ENCODE peak calls at places on chromosomes 16 and 17, in nine cellular contexts. D is mesendoderm; E is KG1; U is T-cell; K is activated naive CD8-positive, alpha-beta T cell treated with anti-CD3 and anti-CD28 coated beads for 36 hours; H is NAMALWA; Q is Caco-2; W is HEK293T; S is iris pigment epithelial cell. Y is an unnamed sample.

GRCh38 chr17:2054262-2054739 is 602 bp upstream of the HIC1 start:
- DNase-seq in D (peak; percentile 42), E (no peak), U (no peak), K (peak; percentile 72), H (no peak), Q (peak; percentile 73), W (peak; percentile 55), S (peak; percentile 84), Y (peak; percentile 16)

GRCh38 chr16:75263291-75263962 is 12.0 kb upstream of the BCAR1 start:
- DNase-seq in D (no peak), E (no peak), U (no peak), K (no peak), H (no peak), Q (no peak), W (no peak), S (no peak), Y (no peak)

GRCh38 chr17:2062571-2063183 is 7.8 kb downstream of the HIC1 start:
- DNase-seq in D (peak; percentile 81), E (no peak), U (no peak), K (no peak), H (no peak), Q (no peak), W (no peak), S (peak; percentile 59), Y (no peak)

GRCh38 chr17:8883353-8883752 is 15.9 kb upstream of the PIK3R6 start:
- DNase-seq in D (no peak), E (no peak), U (no peak), K (no peak), H (no peak), Q (no peak), W (no peak), S (no peak), Y (no peak)

GRCh38 chr16:5502467-5502869 is 404.9 kb upstream of the EEF2KMT start:
- DNase-seq in D (peak; percentile 87), E (no peak), U (no peak), K (no peak), H (peak; percentile 40), Q (peak; percentile 48), W (peak; percentile 33), S (no peak), Y (no peak)

GRCh38 chr17:34637041-34637547 is 57.7 kb downstream of the TMEM132E start:
- DNase-seq in D (no peak), E (no peak), U (no peak), K (no peak), H (no peak), Q (no peak), W (no peak), S (no peak), Y (no peak)

GRCh38 chr16:11857161-11857560 is 5.8 kb upstream of the RSL1D1 start:
- DNase-seq in D (no peak), E (no peak), U (no peak), K (no peak), H (no peak), Q (no peak), W (no peak), S (peak; percentile 65), Y (no peak)

GRCh38 chr16:75062135-75062943 is 54.2 kb downstream of the LDHD start:
- DNase-seq in D (no peak), E (no peak), U (no peak), K (no peak), H (no peak), Q (no peak), W (no peak), S (no peak), Y (no peak)

GRCh38 chr17:74814453-74814852 is 38.3 kb upstream of the NAT9 start:
- DNase-seq in D (no peak), E (no peak), U (no peak), K (no peak), H (no peak), Q (no peak), W (no peak), S (no peak), Y (no peak)

GRCh38 chr17:68351395-68351794 is 60.1 kb downstream of the ARSG start:
- DNase-seq in D (no peak), E (no peak), U (no peak), K (no peak), H (no peak), Q (no peak), W (no peak), S (peak; percentile 24), Y (no peak)

GRCh38 chr17:34252890-34253525 is 2.1 kb upstream of the CCL2 start:
- DNase-seq in D (no peak), E (no peak), U (no peak), K (no peak), H (no peak), Q (no peak), W (no peak), S (no peak), Y (no peak)

GRCh38 chr16:11233727-11234376 is 22.2 kb downstream of the SOCS1 start:
- DNase-seq in D (peak; percentile 29), E (peak; percentile 35), U (peak; percentile 49), K (peak; percentile 81), H (no peak), Q (no peak), W (no peak), S (no peak), Y (no peak)

GRCh38 chr17:77470800-77471733 is 330.3 kb downstream of the SEC14L1 start:
- DNase-seq in D (peak; percentile 97), E (no peak), U (no peak), K (no peak), H (peak; percentile 31), Q (peak; percentile 81), W (peak; percentile 53), S (no peak), Y (no peak)

GRCh38 chr17:38578229-38578628 is 27.5 kb downstream of the SRCIN1 start:
- DNase-seq in D (peak; percentile 91), E (no peak), U (no peak), K (no peak), H (no peak), Q (peak; percentile 63), W (no peak), S (no peak), Y (no peak)

GRCh38 chr16:10536814-10537389 is 43.5 kb downstream of the EMP2 start:
- DNase-seq in D (no peak), E (no peak), U (no peak), K (no peak), H (no peak), Q (no peak), W (no peak), S (no peak), Y (no peak)

GRCh38 chr17:59760164-59760563 is 52.7 kb downstream of the VMP1 start:
- DNase-seq in D (no peak), E (no peak), U (no peak), K (no peak), H (no peak), Q (no peak), W (no peak), S (no peak), Y (no peak)

GRCh38 chr17:32553168-32553567 is 66.4 kb downstream of the CDK5R1 start:
- DNase-seq in D (no peak), E (no peak), U (no peak), K (no peak), H (no peak), Q (no peak), W (no peak), S (no peak), Y (peak; percentile 28)

GRCh38 chr17:4806420-4806769 is 557 bp upstream of the PLD2 start:
- DNase-seq in D (no peak), E (no peak), U (no peak), K (no peak), H (peak; percentile 6), Q (no peak), W (no peak), S (peak; percentile 5), Y (peak; percentile 43)

GRCh38 chr16:48030926-48031325 is 124.9 kb downstream of the ABCC12 start:
- DNase-seq in D (no peak), E (no peak), U (no peak), K (no peak), H (no peak), Q (no peak), W (no peak), S (no peak), Y (no peak)

GRCh38 chr17:9174779-9175574 is 153.7 kb downstream of the NTN1 start:
- DNase-seq in D (no peak), E (no peak), U (no peak), K (no peak), H (no peak), Q (no peak), W (no peak), S (no peak), Y (no peak)

GRCh38 chr17:79923974-79924638 is 84.9 kb upstream of the CBX4 start:
- DNase-seq in D (peak; percentile 79), E (peak; percentile 7), U (no peak), K (peak; percentile 58), H (peak; percentile 68), Q (peak; percentile 75), W (peak; percentile 87), S (peak; percentile 23), Y (no peak)

GRCh38 chr17:80453126-80453979 is 23.1 kb downstream of the NPTX1 start:
- DNase-seq in D (no peak), E (no peak), U (no peak), K (no peak), H (no peak), Q (no peak), W (no peak), S (no peak), Y (no peak)

GRCh38 chr16:3274490-3274889 is 8.8 kb upstream of the ZNF263 start:
- DNase-seq in D (no peak), E (no peak), U (no peak), K (no peak), H (peak; percentile 39), Q (peak; percentile 59), W (no peak), S (peak; percentile 45), Y (no peak)

GRCh38 chr16:24544640-24545039 is 5.3 kb downstream of the RBBP6 start:
- DNase-seq in D (no peak), E (no peak), U (no peak), K (no peak), H (no peak), Q (no peak), W (no peak), S (no peak), Y (no peak)

GRCh38 chr17:33297643-33298042 is 4.5 kb upstream of the ASIC2 start:
- DNase-seq in D (no peak), E (no peak), U (no peak), K (no peak), H (no peak), Q (no peak), W (no peak), S (no peak), Y (no peak)

GRCh38 chr16:31569360-31569717 is 41.6 kb downstream of the AHSP start:
- DNase-seq in D (no peak), E (no peak), U (no peak), K (peak; percentile 18), H (no peak), Q (no peak), W (no peak), S (no peak), Y (no peak)

GRCh38 chr17:37490638-37491614 is 1.2 kb downstream of the DUSP14 start:
- DNase-seq in D (peak; percentile 92), E (no peak), U (no peak), K (peak; percentile 22), H (peak; percentile 47), Q (peak; percentile 78), W (peak; percentile 33), S (peak; percentile 86), Y (no peak)

GRCh38 chr16:3029499-3030127 is 5.8 kb downstream of the THOC6 start:
- DNase-seq in D (no peak), E (no peak), U (no peak), K (peak; percentile 64), H (no peak), Q (no peak), W (no peak), S (peak; percentile 48), Y (no peak)

GRCh38 chr17:55632236-55632635 is 90.4 kb downstream of the TMEM100 start:
- DNase-seq in D (no peak), E (no peak), U (no peak), K (no peak), H (no peak), Q (no peak), W (no peak), S (no peak), Y (no peak)

GRCh38 chr16:79589495-79590134 is 10.9 kb downstream of the MAF start:
- DNase-seq in D (no peak), E (no peak), U (no peak), K (no peak), H (no peak), Q (no peak), W (no peak), S (no peak), Y (no peak)

Y was measured in NCI-H510A treated with DMSO at 0.1 percent for 48 hours.